ENCODE peak calls at places on chromosomes 4 and X, in five cellular contexts. One of them, this sample, is unnamed.

GRCh38 chrX:23799469-23800065 is 16.6 kb downstream of the SAT1 start:
- DNase-seq in ovary: no peak
- DNase-seq in MG63: no peak
- DNase-seq in neural progenitor cell: no peak
- DNase-seq in AG04450: no peak
- DNase-seq in this sample: no peak

GRCh38 chrX:50200907-50201306 is at the start of gene AKAP4:
- DNase-seq in ovary: no peak
- DNase-seq in MG63: no peak
- DNase-seq in neural progenitor cell: no peak
- DNase-seq in AG04450: no peak
- DNase-seq in this sample: no peak

GRCh38 chrX:8319359-8319758 is 145.3 kb upstream of the VCX3B start:
- DNase-seq in ovary: no peak
- DNase-seq in MG63: no peak
- DNase-seq in neural progenitor cell: no peak
- DNase-seq in AG04450: no peak
- DNase-seq in this sample: no peak

GRCh38 chr4:73944061-73944875 is 37.6 kb downstream of the PF4 start:
- DNase-seq in ovary: peak; percentile 52
- DNase-seq in MG63: peak; percentile 28
- DNase-seq in neural progenitor cell: peak; percentile 62
- DNase-seq in AG04450: no peak
- DNase-seq in this sample: peak; percentile 24

GRCh38 chr4:139555705-139556070 is 331 bp downstream of the SETD7 start:
- DNase-seq in ovary: peak; percentile 74
- DNase-seq in MG63: peak; percentile 44
- DNase-seq in neural progenitor cell: no peak
- DNase-seq in AG04450: no peak
- DNase-seq in this sample: no peak

GRCh38 chr4:3817561-3817960 is 51.4 kb downstream of the ADRA2C start:
- DNase-seq in ovary: no peak
- DNase-seq in MG63: no peak
- DNase-seq in neural progenitor cell: no peak
- DNase-seq in AG04450: no peak
- DNase-seq in this sample: no peak

GRCh38 chrX:123424546-123424945 is 240.5 kb downstream of the GRIA3 start:
- DNase-seq in ovary: no peak
- DNase-seq in MG63: no peak
- DNase-seq in neural progenitor cell: no peak
- DNase-seq in AG04450: no peak
- DNase-seq in this sample: no peak

GRCh38 chrX:104118765-104119164 is 6.4 kb downstream of the ZCCHC18 start:
- DNase-seq in ovary: no peak
- DNase-seq in MG63: no peak
- DNase-seq in neural progenitor cell: no peak
- DNase-seq in AG04450: no peak
- DNase-seq in this sample: peak; percentile 15

GRCh38 chr4:107468812-107469211 is 251.2 kb downstream of the PAPSS1 start:
- DNase-seq in ovary: no peak
- DNase-seq in MG63: no peak
- DNase-seq in neural progenitor cell: no peak
- DNase-seq in AG04450: no peak
- DNase-seq in this sample: no peak

GRCh38 chr4:41268024-41268423 is 11.3 kb downstream of the UCHL1 start:
- DNase-seq in ovary: no peak
- DNase-seq in MG63: no peak
- DNase-seq in neural progenitor cell: no peak
- DNase-seq in AG04450: no peak
- DNase-seq in this sample: peak; percentile 95

GRCh38 chr4:4867745-4868505 is 8.5 kb downstream of the MSX1 start:
- DNase-seq in ovary: no peak
- DNase-seq in MG63: no peak
- DNase-seq in neural progenitor cell: peak; percentile 34
- DNase-seq in AG04450: no peak
- DNase-seq in this sample: no peak

GRCh38 chr4:101801957-101802356 is 11.4 kb downstream of the BANK1 start:
- DNase-seq in ovary: no peak
- DNase-seq in MG63: no peak
- DNase-seq in neural progenitor cell: no peak
- DNase-seq in AG04450: no peak
- DNase-seq in this sample: no peak

GRCh38 chr4:109301691-109302365 is 630 bp downstream of the COL25A1 start:
- DNase-seq in ovary: no peak
- DNase-seq in MG63: no peak
- DNase-seq in neural progenitor cell: peak; percentile 4
- DNase-seq in AG04450: no peak
- DNase-seq in this sample: peak; percentile 26
- H3K27me3 ChIP-seq in ovary: no peaks in the 10 kb centered on the region
- H3K27me3 ChIP-seq in MG63: peaks cover 21% of the 10 kb centered on the region
- H3K27me3 ChIP-seq in neural progenitor cell: peaks cover 67% of the 10 kb centered on the region
- H3K27me3 ChIP-seq in AG04450: peaks cover 47% of the 10 kb centered on the region
- H3K27me3 ChIP-seq in this sample: no peaks in the 10 kb centered on the region

DNA sequence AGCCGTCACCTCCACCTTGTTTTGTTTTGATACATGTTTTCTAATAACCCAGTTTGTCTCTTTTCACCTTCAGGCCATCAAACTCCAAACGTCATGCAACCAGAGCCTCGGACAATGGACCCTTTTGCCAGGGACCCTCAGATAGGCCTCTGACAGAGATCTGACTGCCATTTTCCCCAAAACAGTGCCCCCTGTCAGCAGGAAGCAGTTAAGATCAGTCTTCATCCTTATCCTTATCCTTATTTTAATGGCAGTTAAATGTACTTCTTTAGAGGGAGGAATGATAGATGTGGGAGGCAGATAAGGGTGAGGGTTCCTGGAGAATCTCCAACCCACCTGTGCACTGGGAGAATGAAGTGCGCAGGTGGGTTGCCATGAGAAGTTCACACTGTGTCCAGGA is 135.7 kb downstream of the ANAPC10 start:
- DNase-seq in ovary: no peak
- DNase-seq in MG63: no peak
- DNase-seq in neural progenitor cell: no peak
- DNase-seq in AG04450: no peak
- DNase-seq in this sample: no peak
- H3K27me3 ChIP-seq in ovary: no peaks in the 10 kb centered on the region
- H3K27me3 ChIP-seq in MG63: no peaks in the 10 kb centered on the region
- H3K27me3 ChIP-seq in neural progenitor cell: no peaks in the 10 kb centered on the region
- H3K27me3 ChIP-seq in AG04450: no peaks in the 10 kb centered on the region
- H3K27me3 ChIP-seq in this sample: no peaks in the 10 kb centered on the region

GRCh38 chr4:24674279-24674678 is 89.9 kb upstream of the DHX15 start:
- DNase-seq in ovary: no peak
- DNase-seq in MG63: no peak
- DNase-seq in neural progenitor cell: no peak
- DNase-seq in AG04450: no peak
- DNase-seq in this sample: no peak
- H3K27me3 ChIP-seq in ovary: no peaks in the 10 kb centered on the region
- H3K27me3 ChIP-seq in MG63: no peaks in the 10 kb centered on the region
- H3K27me3 ChIP-seq in neural progenitor cell: no peaks in the 10 kb centered on the region
- H3K27me3 ChIP-seq in AG04450: peaks cover 15% of the 10 kb centered on the region
- H3K27me3 ChIP-seq in this sample: no peaks in the 10 kb centered on the region

DNA sequence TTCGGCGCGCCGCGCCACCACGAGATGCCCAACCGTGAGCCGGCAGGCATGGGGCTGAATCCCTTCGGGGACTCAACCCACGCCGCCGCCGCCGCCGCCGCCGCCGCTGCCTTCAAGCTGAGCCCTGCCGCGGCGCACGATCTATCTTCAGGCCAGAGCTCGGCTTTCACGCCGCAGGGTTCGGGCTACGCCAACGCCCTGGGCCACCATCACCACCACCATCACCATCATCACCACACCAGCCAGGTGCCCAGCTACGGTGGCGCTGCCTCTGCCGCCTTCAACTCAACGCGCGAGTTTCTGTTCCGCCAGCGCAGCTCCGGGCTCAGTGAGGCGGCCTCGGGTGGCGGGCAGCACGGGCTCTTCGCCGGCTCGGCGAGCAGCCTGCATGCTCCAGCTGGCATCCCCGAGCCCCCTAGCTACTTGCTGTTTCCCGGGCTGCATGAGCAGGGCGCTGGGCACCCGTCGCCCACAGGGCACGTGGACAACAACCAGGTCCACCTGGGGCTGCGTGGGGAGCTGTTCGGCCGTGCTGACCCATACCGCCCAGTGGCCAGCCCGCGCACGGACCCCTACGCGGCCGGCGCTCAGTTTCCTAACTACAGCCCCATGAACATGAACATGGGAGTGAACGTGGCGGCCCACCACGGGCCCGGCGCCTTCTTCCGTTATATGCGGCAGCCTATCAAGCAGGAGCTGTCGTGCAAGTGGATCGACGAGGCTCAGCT is 983 bp downstream of the ZIC3 start:
- DNase-seq in ovary: no peak
- DNase-seq in MG63: no peak
- DNase-seq in neural progenitor cell: peak; percentile 35
- DNase-seq in AG04450: no peak
- DNase-seq in this sample: no peak
- H3K27me3 ChIP-seq in ovary: no peaks in the 10 kb centered on the region
- H3K27me3 ChIP-seq in MG63: peaks cover 47% of the 10 kb centered on the region
- H3K27me3 ChIP-seq in neural progenitor cell: peaks cover 67% of the 10 kb centered on the region
- H3K27me3 ChIP-seq in AG04450: peaks cover 27% of the 10 kb centered on the region
- H3K27me3 ChIP-seq in this sample: no peaks in the 10 kb centered on the region